ENCODE peak calls at places on chromosomes 7 and 10, in eight cellular contexts. M is fibroblast of pulmonary artery; W is CD8-positive, alpha-beta T cell; T is HL-60; Z is stomach; O is HepG2; K is WERI-Rb-1; U is heart left ventricle. F is an unnamed sample.

GRCh38 chr7:66296001-66296521 is 90.9 kb downstream of the TPST1 start:
- DNase-seq in M (peak), W (no peak), T (peak), Z (no peak), O (no peak), K (no peak), U (no peak), F (no peak)

GRCh38 chr10:11003739-11004515 is 13.7 kb upstream of the CELF2 start:
- DNase-seq in M (no peak), W (no peak), T (no peak), Z (no peak), O (no peak), K (no peak), U (no peak), F (no peak)

GRCh38 chr7:79666472-79666871 is 213.0 kb upstream of the MAGI2 start:
- DNase-seq in M (no peak), W (no peak), T (no peak), Z (no peak), O (no peak), K (no peak), U (no peak), F (no peak)

GRCh38 chr10:71438761-71439160 is 42.0 kb downstream of the CDH23 start:
- DNase-seq in M (no peak), W (no peak), T (no peak), Z (no peak), O (no peak), K (no peak), U (no peak), F (no peak)

GRCh38 chr7:99011706-99012404 is 132.1 kb downstream of the SMURF1 start:
- DNase-seq in M (no peak), W (no peak), T (no peak), Z (peak), O (no peak), K (no peak), U (no peak), F (no peak)

GRCh38 chr7:114922652-114923402 is 933 bp downstream of the MDFIC start:
- DNase-seq in M (peak), W (peak), T (no peak), Z (peak), O (no peak), K (peak), U (peak), F (peak)

GRCh38 chr7:46764100-46764941 is 817.6 kb downstream of the TNS3 start:
- DNase-seq in M (peak), W (no peak), T (no peak), Z (peak), O (no peak), K (no peak), U (peak), F (no peak)

GRCh38 chr7:22108151-22108845 is 162.6 kb upstream of the CDCA7L start:
- DNase-seq in M (no peak), W (no peak), T (no peak), Z (no peak), O (no peak), K (no peak), U (no peak), F (no peak)

GRCh38 chr7:135808206-135808605 is 59.6 kb upstream of the FAM180A start:
- DNase-seq in M (no peak), W (no peak), T (no peak), Z (no peak), O (no peak), K (peak), U (no peak), F (no peak)

GRCh38 chr10:34403512-34403911 is 411.6 kb downstream of the PARD3 start:
- DNase-seq in M (peak), W (no peak), T (no peak), Z (no peak), O (no peak), K (no peak), U (no peak), F (no peak)

GRCh38 chr10:133467286-133467911 is 13.7 kb downstream of the SCART1 start:
- DNase-seq in M (no peak), W (no peak), T (no peak), Z (no peak), O (no peak), K (no peak), U (no peak), F (no peak)

GRCh38 chr10:51937736-51938135 is 238.3 kb upstream of the CSTF2T start:
- DNase-seq in M (peak), W (no peak), T (no peak), Z (no peak), O (no peak), K (no peak), U (no peak), F (no peak)

GRCh38 chr7:85191383-85191782 is 4.5 kb upstream of the SEMA3D start:
- DNase-seq in M (peak), W (no peak), T (no peak), Z (no peak), O (no peak), K (no peak), U (no peak), F (no peak)
- TF ChIP-seq CTCF in M (peak), W (no peak), T (no peak), Z (no peak), O (no peak), K (no peak), U (no peak), F (no peak)

GRCh38 chr10:110169586-110169985 is 37.8 kb upstream of the MXI1 start:
- DNase-seq in M (no peak), W (no peak), T (no peak), Z (no peak), O (no peak), K (no peak), U (no peak), F (no peak)

GRCh38 chr10:110172155-110172554 is 35.2 kb upstream of the MXI1 start:
- DNase-seq in M (no peak), W (no peak), T (no peak), Z (no peak), O (no peak), K (no peak), U (no peak), F (no peak)

GRCh38 chr10:110168601-110169481 is 38.6 kb upstream of the MXI1 start:
- DNase-seq in M (no peak), W (no peak), T (no peak), Z (no peak), O (peak), K (no peak), U (no peak), F (peak)

GRCh38 chr10:110171032-110171431 is 36.4 kb upstream of the MXI1 start:
- DNase-seq in M (no peak), W (no peak), T (no peak), Z (no peak), O (no peak), K (no peak), U (no peak), F (no peak)

GRCh38 chr10:110170142-110170887 is 37.1 kb upstream of the MXI1 start:
- DNase-seq in M (no peak), W (no peak), T (no peak), Z (no peak), O (no peak), K (no peak), U (no peak), F (no peak)
- TF ChIP-seq CTCF in M (no peak), W (no peak), T (no peak), Z (no peak), O (no peak), K (no peak), U (no peak), F (no peak)

DNA sequence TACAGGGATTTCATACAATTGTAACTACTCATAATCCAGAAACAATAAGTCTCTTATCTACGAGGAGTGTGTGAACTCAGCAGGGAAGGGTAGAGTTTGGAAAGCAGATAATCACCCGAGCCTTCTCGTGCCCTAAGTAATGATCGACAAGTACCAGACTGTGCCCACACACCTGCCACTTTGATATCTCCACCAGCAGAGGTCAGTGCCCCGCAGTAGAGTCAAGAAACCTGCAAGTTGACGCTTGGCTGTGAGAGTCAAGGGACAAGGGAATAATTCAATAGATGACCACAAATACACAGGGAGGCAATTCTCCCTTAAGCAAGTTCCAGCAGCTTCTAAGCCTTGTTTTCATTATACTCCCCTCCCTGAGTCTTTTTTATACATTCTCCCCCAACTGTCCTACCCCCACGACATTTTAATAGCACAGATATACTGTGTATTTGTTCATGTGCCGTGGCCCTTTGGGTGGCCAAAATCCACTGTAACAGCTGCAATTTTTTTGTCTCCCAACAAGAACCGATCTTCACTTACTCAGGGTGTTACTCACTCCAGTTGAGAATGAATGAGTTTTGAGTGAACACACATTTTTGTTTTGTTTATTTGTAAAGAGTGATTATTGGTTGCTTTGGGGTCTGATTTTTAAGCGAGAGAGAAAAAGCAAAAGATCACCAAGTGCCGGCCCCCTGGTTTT is 106.9 kb upstream of the RHEB start:
- DNase-seq in M (no peak), W (no peak), T (no peak), Z (peak), O (peak), K (peak), U (peak), F (no peak)
- TF ChIP-seq CTCF in M (peak), W (peak), T (no peak), Z (peak), O (peak), K (peak), U (peak), F (no peak)

GRCh38 chr10:97138174-97138573 is 47.6 kb downstream of the SLIT1 start:
- DNase-seq in M (no peak), W (no peak), T (no peak), Z (no peak), O (peak), K (peak), U (no peak), F (no peak)
- TF ChIP-seq CTCF in M (no peak), W (no peak), T (no peak), Z (no peak), O (peak), K (peak), U (no peak), F (no peak)

GRCh38 chr7:95843286-95843685 is 70.9 kb downstream of the DYNC1I1 start:
- DNase-seq in M (peak), W (no peak), T (no peak), Z (no peak), O (no peak), K (no peak), U (no peak), F (no peak)

GRCh38 chr7:95845007-95845406 is 72.7 kb downstream of the DYNC1I1 start:
- DNase-seq in M (peak), W (no peak), T (no peak), Z (no peak), O (no peak), K (no peak), U (no peak), F (no peak)

GRCh38 chr7:95847061-95847460 is 74.7 kb downstream of the DYNC1I1 start:
- DNase-seq in M (no peak), W (no peak), T (no peak), Z (no peak), O (no peak), K (no peak), U (no peak), F (no peak)

DNA sequence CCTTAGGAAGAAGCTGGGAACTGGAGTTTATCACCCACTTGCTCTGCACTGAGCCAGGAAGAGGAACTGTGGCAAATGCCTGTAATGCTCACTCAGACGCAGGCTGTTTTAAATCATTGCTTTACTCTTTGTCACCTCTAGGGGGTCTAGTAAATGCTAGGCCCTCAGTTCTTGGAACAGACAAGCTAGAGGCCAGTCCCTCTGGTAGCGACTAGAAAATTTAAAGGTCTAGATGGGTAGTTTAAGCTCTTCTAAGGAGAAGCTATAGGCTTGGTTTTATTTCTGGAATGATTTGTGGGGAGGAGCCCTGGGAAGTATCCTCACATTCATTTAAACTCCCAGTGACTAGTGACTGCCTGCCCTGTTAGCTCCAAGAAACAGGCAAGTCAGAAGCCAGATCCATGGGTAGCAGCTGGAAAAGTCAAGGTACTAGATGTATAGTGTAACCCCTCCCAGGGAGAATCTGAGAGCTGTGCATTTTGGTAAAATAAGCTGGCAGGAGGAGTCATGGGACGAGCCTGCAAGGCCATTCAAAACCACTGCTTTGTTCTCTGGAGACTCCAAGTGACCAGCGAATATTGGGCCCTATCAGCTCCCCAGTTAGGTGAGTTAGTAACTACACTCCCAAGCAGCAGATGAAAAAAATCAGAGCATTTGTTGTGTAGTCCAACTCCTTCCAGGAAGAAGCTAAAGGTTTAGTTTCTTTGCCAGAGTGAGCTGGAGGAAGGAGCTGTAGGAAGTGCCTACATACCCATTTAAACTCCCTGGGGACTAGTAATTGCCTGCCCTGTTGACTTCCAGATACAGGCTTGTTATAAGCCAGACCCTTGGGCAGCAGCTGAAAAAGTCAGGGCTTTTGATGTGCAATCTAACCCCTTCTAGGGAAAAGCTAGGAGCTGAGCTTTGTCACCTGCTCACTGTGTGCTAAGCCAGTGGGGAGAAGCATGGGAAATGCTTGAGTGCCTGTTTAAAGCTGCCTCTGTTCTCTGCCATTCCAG is 68.9 kb downstream of the DYNC1I1 start:
- DNase-seq in M (no peak), W (no peak), T (peak), Z (no peak), O (peak), K (no peak), U (no peak), F (peak)
- TF ChIP-seq CTCF in M (peak), W (no peak), T (peak), Z (no peak), O (peak), K (peak), U (no peak), F (no peak)

GRCh38 chr10:101042667-101043355 is 11.8 kb downstream of the SFXN3 start:
- DNase-seq in M (peak), W (peak), T (peak), Z (peak), O (peak), K (peak), U (peak), F (peak)

GRCh38 chr10:101042118-101042517 is 11.1 kb downstream of the SFXN3 start:
- DNase-seq in M (no peak), W (no peak), T (no peak), Z (no peak), O (no peak), K (no peak), U (no peak), F (no peak)

GRCh38 chr10:101040851-101041250 is 9.8 kb downstream of the SFXN3 start:
- DNase-seq in M (no peak), W (no peak), T (no peak), Z (no peak), O (no peak), K (no peak), U (peak), F (no peak)

GRCh38 chr10:101040061-101040460 is 9.0 kb downstream of the SFXN3 start:
- DNase-seq in M (no peak), W (no peak), T (no peak), Z (no peak), O (no peak), K (no peak), U (peak), F (no peak)

DNA sequence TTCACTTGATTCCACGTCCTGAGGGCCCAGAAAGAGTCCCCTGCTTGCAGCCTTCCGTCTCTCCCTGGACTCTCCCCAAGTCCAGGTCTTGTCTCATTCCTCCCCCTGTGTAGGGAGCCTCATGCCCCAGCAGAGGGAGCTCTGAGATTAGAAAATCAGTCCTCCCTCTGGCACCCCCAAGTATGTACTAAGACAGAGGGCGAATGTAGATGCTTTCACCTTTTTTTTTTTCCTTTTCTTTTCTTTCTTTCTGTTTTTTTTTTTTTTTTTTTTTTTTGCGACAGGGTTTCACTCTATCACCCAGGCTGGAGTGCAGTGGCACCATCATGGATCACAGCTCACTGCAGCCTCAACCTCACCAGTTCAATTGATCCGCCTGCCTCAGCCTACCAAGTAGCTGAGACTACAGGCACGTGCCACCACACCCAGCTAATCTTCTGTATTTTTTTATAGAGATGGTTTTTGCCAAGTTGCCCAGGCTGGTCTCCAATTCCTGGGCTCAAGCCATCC is 10.3 kb downstream of the SFXN3 start:
- DNase-seq in M (peak), W (peak), T (peak), Z (peak), O (peak), K (peak), U (peak), F (peak)
- TF ChIP-seq CTCF in M (peak), W (peak), T (peak), Z (peak), O (peak), K (peak), U (peak), F (peak)

DNA sequence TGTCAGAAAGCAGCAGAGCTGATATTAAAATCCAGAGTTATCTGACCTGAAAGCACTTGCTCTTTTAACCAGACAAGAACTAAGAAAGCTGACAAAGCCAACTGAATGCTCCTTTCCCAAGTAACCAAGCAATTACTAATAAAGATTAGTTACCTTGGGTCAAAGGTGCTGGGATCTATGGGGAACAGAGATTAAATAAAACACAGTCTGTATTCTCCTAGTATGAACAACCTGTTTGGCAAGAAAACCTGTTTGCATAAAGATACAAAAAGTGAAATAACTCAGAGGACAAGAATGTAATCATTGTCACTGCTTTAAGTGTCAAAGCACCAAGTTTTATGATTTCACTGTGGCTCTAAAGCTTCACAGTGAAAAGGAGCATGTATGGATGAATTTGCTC is 35.7 kb downstream of the ITPRID1 start:
- DNase-seq in M (no peak), W (no peak), T (no peak), Z (no peak), O (no peak), K (no peak), U (no peak), F (no peak)
- TF ChIP-seq CTCF in M (no peak), W (no peak), T (no peak), Z (no peak), O (no peak), K (no peak), U (no peak), F (no peak)